ENCODE peak calls at places on chromosomes 2 and 18, in seven cellular contexts. X is MM.1S; J is NCI-H1930; Y is kidney epithelial cell; Z is stimulated activated CD8-positive, alpha-beta memory T cell treated with anti-CD3 and anti-CD28 coated beads, Interleukin-4, amount 100 ng/mL, for 1 hour; M is neural crest cell; D is sciatic nerve. P is an unnamed sample.

GRCh38 chr2:109280804-109281203 is 151.8 kb downstream of the SH3RF3 start:
- DNase-seq in X (no peak), Z (no peak), D (no peak), Y (no peak), J (no peak), M (no peak), P (no peak)

GRCh38 chr2:122988395-122989221 is 1036.5 kb upstream of the CNTNAP5 start:
- DNase-seq in D (no peak), Z (no peak), X (no peak), M (no peak), J (no peak), Y (no peak), P (no peak)

GRCh38 chr2:164793531-164793930 is 48.1 kb downstream of the COBLL1 start:
- DNase-seq in Y (no peak), Z (no peak), J (no peak), D (no peak), M (no peak), X (no peak), P (no peak)

GRCh38 chr18:76953186-76953982 is 131.0 kb downstream of the ZNF236 start:
- DNase-seq in J (no peak), Y (no peak), Z (no peak), D (peak), X (no peak), M (no peak), P (no peak)

GRCh38 chr2:12057436-12058166 is 311.2 kb downstream of the LPIN1 start:
- DNase-seq in X (no peak), D (peak), J (no peak), M (no peak), Z (peak), Y (no peak), P (no peak)

GRCh38 chr2:233414273-233414654 is 60.0 kb downstream of the DGKD start:
- DNase-seq in Z (no peak), D (no peak), X (no peak), J (no peak), Y (no peak), M (no peak), P (no peak)

GRCh38 chr2:7619203-7619602 is 702.0 kb downstream of the RNF144A start:
- DNase-seq in Y (no peak), M (no peak), J (no peak), Z (no peak), X (no peak), D (no peak), P (no peak)

GRCh38 chr2:157444643-157445040 is 753 bp upstream of the CYTIP start:
- DNase-seq in Z (no peak), Y (no peak), M (no peak), J (no peak), X (peak), D (no peak), P (no peak)

GRCh38 chr2:11030909-11031308 is 119.2 kb downstream of the KCNF1 start:
- DNase-seq in D (no peak), Z (no peak), J (no peak), Y (no peak), X (no peak), M (no peak), P (no peak)

GRCh38 chr2:122622896-122623295 is 867.4 kb downstream of the TSN start:
- DNase-seq in X (no peak), M (no peak), J (no peak), Z (no peak), Y (no peak), D (no peak), P (no peak)

GRCh38 chr18:42068030-42068429 is 113.0 kb downstream of the PIK3C3 start:
- DNase-seq in D (no peak), X (no peak), J (no peak), M (no peak), Z (no peak), Y (no peak), P (no peak)

GRCh38 chr2:128593518-128594272 is 275.0 kb upstream of the HS6ST1 start:
- DNase-seq in J (no peak), D (peak), Z (no peak), M (no peak), Y (peak), X (no peak), P (peak)

P was measured in chondrocyte.